ENCODE peak calls at places on chromosomes 3 and 15, in ten cellular contexts. O, W, J, D, N, X, P, C, S and H are unnamed samples.

GRCh38 chr3:5504135-5504534 is 316.6 kb downstream of the EDEM1 start:
- DNase-seq in D (no peak), W (no peak), O (no peak), S (no peak), J (no peak), X (no peak), C (no peak), N (no peak), P (no peak), H (no peak)

GRCh38 chr3:71129611-71130515 is 453.7 kb downstream of the FOXP1 start:
- DNase-seq in C (no peak), D (no peak), O (peak), P (peak), W (no peak), J (no peak), S (peak), N (no peak), X (peak), H (no peak)

GRCh38 chr3:41247590-41247989 is 48.3 kb downstream of the CTNNB1 start:
- DNase-seq in J (no peak), W (no peak), X (peak), P (no peak), N (no peak), S (no peak), D (no peak), O (no peak), C (no peak), H (no peak)

GRCh38 chr3:133444071-133444774 is 44.4 kb downstream of the BFSP2 start:
- DNase-seq in C (no peak), D (no peak), N (no peak), S (peak), J (no peak), W (no peak), P (peak), X (peak), O (peak), H (no peak)

GRCh38 chr3:29067014-29067413 is 213.9 kb upstream of the RBMS3 start:
- DNase-seq in W (no peak), N (no peak), C (no peak), J (no peak), P (no peak), O (peak), S (peak), X (no peak), D (no peak), H (no peak)

GRCh38 chr3:56355570-56356185 is 112.6 kb downstream of the ERC2 start:
- DNase-seq in D (no peak), S (no peak), J (no peak), P (no peak), C (no peak), O (no peak), X (peak), W (no peak), N (no peak), H (no peak)

GRCh38 chr3:149442845-149443544 is 31.5 kb upstream of the TM4SF4 start:
- DNase-seq in W (no peak), D (no peak), P (no peak), C (no peak), N (no peak), X (peak), S (peak), O (peak), J (no peak), H (no peak)

GRCh38 chr3:51719413-51720025 is 12.7 kb downstream of the GRM2 start:
- DNase-seq in W (no peak), P (no peak), N (no peak), D (peak), C (peak), O (no peak), S (no peak), J (no peak), X (no peak), H (no peak)

GRCh38 chr15:44193651-44194396 is 1.2 kb downstream of the FRMD5 start:
- DNase-seq in X (no peak), S (peak), O (peak), N (no peak), J (peak), W (no peak), C (peak), D (peak), P (peak), H (no peak)

GRCh38 chr3:158489181-158489580 is 81.8 kb upstream of the MLF1 start:
- DNase-seq in S (no peak), D (peak), O (no peak), X (no peak), N (no peak), C (no peak), W (no peak), J (no peak), P (no peak), H (no peak)

GRCh38 chr3:128864351-128864811 is 15.0 kb upstream of the ACAD9 start:
- DNase-seq in S (no peak), J (no peak), O (no peak), N (no peak), P (peak), C (no peak), W (no peak), D (no peak), X (no peak), H (no peak)

GRCh38 chr15:66619152-66619903 is 53.5 kb upstream of the LCTL start:
- DNase-seq in W (no peak), X (peak), O (peak), D (peak), S (peak), J (peak), N (no peak), P (peak), C (peak), H (peak)

GRCh38 chr3:42035816-42036482 is 55.2 kb upstream of the TRAK1 start:
- DNase-seq in J (no peak), W (no peak), C (no peak), P (no peak), S (no peak), D (no peak), N (no peak), X (no peak), O (no peak), H (no peak)

GRCh38 chr3:174016186-174016585 is 618.6 kb downstream of the NLGN1 start:
- DNase-seq in D (no peak), W (no peak), J (no peak), P (no peak), S (peak), N (no peak), O (peak), C (no peak), X (no peak), H (no peak)

GRCh38 chr15:42547926-42548257 is 701 bp downstream of the LRRC57 start:
- DNase-seq in C (no peak), X (no peak), D (no peak), S (peak), O (peak), W (no peak), N (no peak), P (peak), J (no peak), H (peak)